ENCODE peak calls at places on chromosomes 3 and 15, in nine cellular contexts. H is IMR-90, N is thoracic aorta, C is cardiac muscle cell, L is tibial artery, T is heart left ventricle, B is spleen, S is HCT116, I is mammary epithelial cell. K is an unnamed sample. For H3K4me1 and H3K9me3, the result is how much of the 10 kb centered on the place peaks cover.

GRCh38 chr3:149507491-149508324 is 33.2 kb downstream of the TM4SF4 start:
- DNase-seq in H (no peak), N (peak), C (peak), L (peak), T (no peak), B (no peak), S (no peak), I (peak), K (no peak)

GRCh38 chr3:72155391-72156064 is 370.6 kb upstream of the PROK2 start:
- DNase-seq in H (peak), N (peak), C (peak), L (peak), T (peak), B (no peak), S (no peak), I (peak), K (peak)

GRCh38 chr15:67836477-67836876 is 3.4 kb downstream of the RNU6-1 start:
- DNase-seq in H (peak), N (no peak), C (peak), L (peak), T (peak), B (peak), S (no peak), I (no peak), K (peak)

GRCh38 chr15:62880278-62880677 is 162.3 kb upstream of the TPM1 start:
- DNase-seq in H (peak), N (no peak), C (peak), L (no peak), T (no peak), B (no peak), S (no peak), I (no peak), K (no peak)

GRCh38 chr3:152321806-152322377 is 53.2 kb downstream of the MBNL1 start:
- DNase-seq in H (no peak), N (no peak), C (no peak), L (no peak), T (no peak), B (no peak), S (no peak), I (no peak), K (no peak)

GRCh38 chr15:36965561-36966342 is 134.6 kb downstream of the MEIS2 start:
- DNase-seq in H (no peak), N (no peak), C (peak), L (no peak), T (no peak), B (no peak), S (no peak), I (no peak), K (no peak)

GRCh38 chr3:112858410-112859069 is 11.9 kb upstream of the CD200R1L start:
- DNase-seq in H (peak), N (no peak), C (peak), L (no peak), T (no peak), B (no peak), S (no peak), I (peak), K (no peak)

GRCh38 chr3:182622241-182622545 is 171.1 kb upstream of the ATP11B start:
- DNase-seq in H (no peak), N (no peak), C (no peak), L (no peak), T (no peak), B (no peak), S (no peak), I (no peak), K (no peak)

GRCh38 chr15:42775431-42775830 is 38.5 kb upstream of the CDAN1 start:
- DNase-seq in H (no peak), N (no peak), C (no peak), L (no peak), T (no peak), B (no peak), S (no peak), I (no peak), K (no peak)

GRCh38 chr15:35616436-35617271 is 70.7 kb upstream of the DPH6 start:
- DNase-seq in H (peak), N (no peak), C (no peak), L (no peak), T (no peak), B (no peak), S (no peak), I (no peak), K (no peak)

DNA sequence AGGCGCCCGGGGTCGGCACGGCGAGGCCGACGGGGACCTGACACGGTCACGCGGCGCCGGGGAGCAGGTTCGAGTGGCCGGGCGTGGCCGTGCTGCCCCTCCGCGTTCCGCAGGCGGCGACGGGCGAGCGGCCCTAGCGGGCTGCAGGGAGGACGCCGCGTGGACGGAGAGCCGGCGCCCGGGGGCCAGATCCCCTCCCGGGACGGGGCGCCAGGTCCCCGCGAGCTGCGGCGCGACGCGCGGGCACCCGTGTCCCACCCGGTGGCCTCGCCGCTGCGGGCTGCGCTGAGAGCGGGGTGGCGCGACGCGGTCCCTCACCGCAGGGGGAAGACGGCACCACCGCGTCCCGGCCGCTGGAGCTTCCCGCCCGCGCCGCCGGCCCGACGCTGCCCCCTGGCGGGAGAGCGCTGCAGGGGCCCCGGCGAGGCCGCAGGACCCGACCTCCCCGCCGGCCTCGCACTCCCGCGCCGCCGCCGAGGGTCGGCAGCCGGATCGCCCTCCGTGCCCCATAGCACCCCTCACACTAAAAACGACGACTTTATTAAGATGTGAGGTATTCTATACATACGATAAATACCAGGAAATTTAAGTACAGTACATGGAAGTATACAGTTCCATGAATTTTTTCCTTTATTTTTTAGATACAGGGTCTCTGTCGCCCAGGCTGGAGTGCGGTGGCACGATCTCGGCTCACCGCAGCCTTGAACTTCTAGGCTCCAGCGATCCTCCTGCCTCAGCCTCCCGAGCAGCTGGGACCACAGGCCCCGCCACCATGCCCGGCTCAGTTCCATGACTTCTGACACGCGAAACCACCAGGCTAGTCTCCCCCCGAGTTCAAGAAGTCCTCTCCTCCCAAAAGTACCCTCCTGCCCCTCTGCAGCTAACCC is 1.3 kb upstream of the PIGZ start:
- DNase-seq in H (peak), N (no peak), C (peak), L (no peak), T (peak), B (peak), S (no peak), I (peak), K (peak)
- H3K4me1 ChIP-seq in H (under half), N (under half), C (under half), L (under half), T (under half), B (under half), S (under half), I (under half), K (under half)

DNA sequence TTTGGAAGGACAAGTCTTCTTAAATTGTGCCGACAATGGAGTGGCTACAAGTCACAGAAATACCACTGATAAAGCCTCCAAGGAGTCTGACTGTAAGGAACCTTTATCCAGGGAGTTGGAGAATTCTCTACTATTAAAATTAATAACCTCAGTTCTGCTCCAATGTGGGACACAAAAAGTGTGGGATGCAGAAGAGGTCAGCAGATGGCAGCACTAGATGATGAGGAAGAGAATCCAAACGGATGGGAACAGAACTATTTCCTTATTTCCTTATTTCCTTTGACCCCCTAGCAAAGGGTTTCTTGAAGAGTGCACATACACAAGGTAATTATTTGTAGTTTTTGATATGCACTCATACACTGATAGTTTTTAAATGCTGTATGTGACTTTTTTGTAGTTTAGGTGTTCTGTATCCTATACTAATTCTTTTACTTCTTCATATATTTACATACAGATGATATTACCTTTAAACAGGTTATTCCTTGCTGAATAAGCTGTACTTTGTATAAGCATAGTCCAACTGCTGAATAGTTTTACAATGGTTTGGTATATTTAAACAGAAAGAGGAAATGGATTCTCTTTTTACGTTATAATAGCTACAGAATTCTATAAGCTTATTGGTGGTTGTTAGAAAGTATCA is 25.6 kb upstream of the NLGN1 start:
- DNase-seq in H (peak), N (no peak), C (peak), L (no peak), T (peak), B (no peak), S (no peak), I (peak), K (peak)
- TF ChIP-seq CTCF in H (peak), N (peak), C (peak), L (peak), T (peak), B (no peak), S (peak), I (peak), K (peak)

GRCh38 chr15:25052191-25052999 is 97.6 kb downstream of the SNRPN start:
- DNase-seq in H (no peak), N (no peak), C (no peak), L (peak), T (no peak), B (peak), S (no peak), I (no peak), K (no peak)
- H3K9me3 ChIP-seq in H (half or more), N (half or more), C (under half), L (half or more), T (half or more), B (half or more), S (half or more), I (half or more), K (under half)

DNA sequence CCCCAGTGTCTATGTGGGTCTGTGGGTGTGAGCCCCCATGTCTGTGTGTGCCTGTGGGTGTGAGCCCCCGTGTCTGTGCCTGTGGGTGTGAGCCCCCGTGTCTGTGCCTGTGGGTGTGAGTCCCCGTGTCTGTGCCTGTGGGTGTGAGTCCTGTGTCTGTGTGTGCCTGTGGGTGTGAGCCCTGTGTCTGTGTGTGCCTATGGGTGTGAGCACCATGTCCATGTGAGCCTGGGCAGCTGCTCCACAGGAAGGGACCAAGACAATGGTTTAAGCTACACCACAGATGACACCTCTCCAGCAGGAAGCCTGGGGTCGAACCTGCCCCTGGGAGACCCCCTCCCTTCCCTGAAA is 160.9 kb upstream of the IQSEC1 start:
- DNase-seq in H (no peak), N (no peak), C (no peak), L (no peak), T (no peak), B (no peak), S (no peak), I (no peak), K (no peak)
- H3K4me1 ChIP-seq in H (under half), N (under half), C (under half), L (under half), T (under half), B (under half), S (under half), I (under half), K (under half)

DNA sequence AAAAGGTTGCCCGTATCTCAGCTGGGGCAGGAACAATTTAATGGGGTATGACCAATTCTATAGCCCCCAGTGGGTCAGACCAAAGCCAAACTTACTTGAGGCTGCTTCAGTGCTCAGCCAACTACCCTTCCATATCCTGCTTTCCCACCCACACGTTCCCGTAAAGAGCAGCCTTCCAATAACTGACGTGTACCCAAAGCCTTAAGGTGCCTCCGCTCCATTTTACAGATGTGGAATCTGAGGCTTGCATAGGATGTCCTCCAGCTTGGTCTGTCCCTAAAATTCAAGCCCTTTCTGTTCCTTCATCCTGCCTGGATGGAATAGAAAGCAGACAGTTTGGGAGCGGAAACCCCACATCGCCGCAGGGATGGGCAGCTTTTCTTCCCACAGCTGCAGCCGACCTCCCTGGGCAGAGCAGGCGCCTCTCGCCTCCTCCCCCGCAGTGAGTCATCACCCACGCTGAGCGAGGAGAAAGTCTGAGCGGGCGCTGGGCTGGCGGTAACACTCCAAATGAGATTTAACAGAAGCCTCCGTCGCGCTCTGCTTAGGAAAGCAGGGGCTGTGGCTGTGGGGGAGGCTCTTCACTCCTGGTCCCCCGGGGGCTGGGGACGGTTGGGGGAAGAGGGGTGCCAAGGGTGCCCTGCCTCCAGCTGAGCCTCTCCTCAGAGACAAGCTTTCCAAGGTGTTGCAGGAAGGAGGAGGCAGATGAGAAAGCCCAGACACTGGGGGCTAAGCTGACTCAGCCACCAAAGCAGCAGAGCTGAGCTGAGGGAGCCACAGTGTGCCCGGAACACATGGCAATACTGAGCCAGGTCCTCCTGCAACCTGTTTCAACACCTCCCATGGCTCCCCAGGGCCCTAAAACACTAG is 57.8 kb upstream of the HRH1 start:
- DNase-seq in H (peak), N (peak), C (peak), L (peak), T (peak), B (no peak), S (peak), I (peak), K (peak)
- TF ChIP-seq CTCF in H (no peak), N (no peak), C (no peak), L (no peak), T (no peak), B (no peak), S (no peak), I (no peak), K (no peak)

GRCh38 chr15:75598361-75598760 is 19.2 kb upstream of the PTPN9 start:
- DNase-seq in H (no peak), N (no peak), C (no peak), L (no peak), T (no peak), B (peak), S (no peak), I (no peak), K (no peak)
- H3K9me3 ChIP-seq in H (under half), N (under half), C (under half), L (under half), T (under half), B (under half), S (under half), I (under half), K (under half)

DNA sequence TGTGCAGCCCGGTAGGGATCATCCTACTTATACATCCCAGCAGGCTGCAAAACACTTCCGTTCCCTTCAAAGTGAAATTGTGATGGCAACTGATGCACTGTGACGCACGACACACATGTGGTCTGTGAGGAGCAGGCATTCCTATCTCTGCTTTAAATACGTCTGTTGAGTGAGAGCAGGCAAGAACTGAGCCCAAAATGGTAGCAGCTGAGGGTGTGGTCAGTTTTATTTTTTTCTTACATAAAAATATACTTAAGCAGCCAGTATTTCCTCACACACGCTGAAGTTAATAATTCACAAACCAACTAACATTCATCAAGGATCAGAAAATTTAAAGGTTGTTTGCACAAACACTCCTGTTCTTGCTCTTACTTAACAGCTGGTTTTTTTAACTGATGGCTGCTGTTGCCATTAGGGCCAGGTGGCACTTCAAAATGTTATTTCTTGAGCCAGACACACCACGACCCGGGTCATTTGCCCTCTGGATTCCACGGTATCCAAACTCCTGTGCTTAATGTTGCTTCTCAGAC is 23.9 kb downstream of the LRIG1 start:
- DNase-seq in H (no peak), N (no peak), C (no peak), L (no peak), T (no peak), B (no peak), S (no peak), I (no peak), K (no peak)
- H3K4me1 ChIP-seq in H (under half), N (half or more), C (under half), L (half or more), T (half or more), B (under half), S (under half), I (under half), K (under half)

DNA sequence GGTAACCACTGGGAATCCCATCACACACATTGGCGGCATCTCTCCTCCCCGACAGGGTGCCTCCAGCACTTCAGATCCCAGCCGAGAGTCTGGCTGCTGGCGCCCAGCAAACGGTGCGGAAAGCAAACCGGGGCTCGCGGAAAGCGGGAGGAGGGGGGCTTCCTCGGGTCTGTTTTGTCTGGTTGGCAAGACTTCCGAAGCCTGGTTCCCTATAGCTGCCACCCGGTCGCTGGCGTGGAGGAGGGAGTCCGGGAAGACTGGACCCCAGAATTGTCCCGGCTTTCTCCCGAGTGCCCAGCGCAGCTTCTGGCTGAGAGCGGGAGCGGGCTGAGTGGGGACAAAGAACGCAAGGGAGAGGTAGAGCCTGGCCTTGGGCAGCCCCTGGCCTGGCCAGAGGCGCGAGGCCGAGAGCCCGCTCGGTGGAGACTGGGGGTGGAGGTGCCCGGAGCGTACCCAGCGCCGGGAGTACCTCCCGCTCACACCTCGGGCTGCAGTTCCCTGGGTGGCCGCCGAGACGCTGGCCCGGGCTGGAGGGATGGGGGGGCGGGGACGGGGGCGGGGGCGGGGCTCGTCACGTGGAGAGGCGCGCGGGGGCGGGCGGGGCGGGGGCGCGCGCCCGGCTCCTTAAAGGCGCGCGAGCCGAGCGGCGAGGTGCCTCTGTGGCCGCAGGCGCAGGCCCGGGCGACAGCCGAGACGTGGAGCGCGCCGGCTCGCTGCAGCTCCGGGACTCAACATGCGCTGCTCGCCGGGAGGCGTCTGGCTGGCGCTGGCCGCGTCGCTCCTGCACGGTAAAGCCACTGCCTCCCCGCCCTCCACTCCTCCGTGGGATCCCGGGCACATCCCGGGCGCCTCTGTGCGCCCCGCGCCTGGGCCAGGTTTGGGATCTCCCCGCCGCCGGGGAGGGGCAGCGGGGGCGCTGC is at the start of gene CHRNA7:
- DNase-seq in H (peak), N (no peak), C (peak), L (no peak), T (peak), B (peak), S (peak), I (peak), K (peak)
- TF ChIP-seq CTCF in H (peak), N (peak), C (peak), L (no peak), T (peak), B (no peak), S (no peak), I (no peak), K (no peak)

GRCh38 chr15:72222433-72222832 is 8.6 kb downstream of the PKM start:
- DNase-seq in H (no peak), N (peak), C (no peak), L (peak), T (peak), B (no peak), S (no peak), I (peak), K (peak)
- H3K9me3 ChIP-seq in H (under half), N (under half), C (under half), L (under half), T (under half), B (under half), S (under half), I (under half), K (under half)